ENCODE peak calls at places on chromosome 1, in eight cellular contexts. R is cardiac fibroblast, I is KBM-7, E is NCI-H82, B is pancreas, O is fibroblast of gingiva, K is NCI-H510A treated with DMSO at 0.1 percent for 48 hours, G is mesendoderm. Q is an unnamed sample.

GRCh38 chr1:227891955-227892871 is 55.5 kb downstream of the WNT9A start:
- DNase-seq in R (no peak), I (no peak), E (no peak), B (no peak), O (no peak), K (no peak), G (peak; percentile 61), Q (peak; percentile 32)

GRCh38 chr1:205141236-205142104 is 19.7 kb upstream of the RBBP5 start:
- DNase-seq in R (peak; percentile 91), I (peak; percentile 90), E (peak; percentile 95), B (peak; percentile 53), O (peak; percentile 78), K (peak; percentile 77), G (peak; percentile 85), Q (peak; percentile 72)

GRCh38 chr1:5751833-5752714 is 240.2 kb downstream of the NPHP4 start:
- DNase-seq in R (no peak), I (no peak), E (no peak), B (no peak), O (no peak), K (peak; percentile 25), G (peak; percentile 66), Q (no peak)

GRCh38 chr1:230572121-230573083 is 69.9 kb upstream of the COG2 start:
- DNase-seq in R (peak; percentile 30), I (no peak), E (peak; percentile 37), B (no peak), O (no peak), K (no peak), G (peak; percentile 11), Q (peak; percentile 65)

GRCh38 chr1:33327587-33328325 is 6.9 kb upstream of the A3GALT2 start:
- DNase-seq in R (peak; percentile 99), I (no peak), E (no peak), B (no peak), O (peak; percentile 98), K (no peak), G (no peak), Q (no peak)

GRCh38 chr1:230057681-230058565 is 9.1 kb upstream of the GALNT2 start:
- DNase-seq in R (no peak), I (no peak), E (peak; percentile 42), B (no peak), O (no peak), K (no peak), G (no peak), Q (no peak)

GRCh38 chr1:63758805-63759204 is 15.0 kb upstream of the ROR1 start:
- DNase-seq in R (no peak), I (no peak), E (no peak), B (no peak), O (no peak), K (no peak), G (no peak), Q (no peak)

GRCh38 chr1:115877511-115877910 is 36.6 kb upstream of the NHLH2 start:
- DNase-seq in R (peak; percentile 6), I (peak; percentile 53), E (no peak), B (no peak), O (no peak), K (peak; percentile 62), G (peak; percentile 78), Q (no peak)

GRCh38 chr1:27152004-27152828 is 2.7 kb downstream of the SLC9A1 start:
- DNase-seq in R (peak; percentile 9), I (no peak), E (no peak), B (peak; percentile 69), O (no peak), K (no peak), G (no peak), Q (no peak)